ENCODE peak calls at places on chromosomes 12 and 14, in six cellular contexts. K, B, F, T, V and O are unnamed samples.
A peak's percentile ranks its signal among the peaks of the same experiment; 100 is the strongest.

GRCh38 chr14:31945074-31945613 is 132.0 kb upstream of the ARHGAP5 start:
- DNase-seq in B (peak; percentile 71), F (no peak), T (no peak), K (no peak), V (no peak), O (no peak)

GRCh38 chr12:4562034-4562657 is at the start of gene DYRK4:
- DNase-seq in T (peak; percentile 98), K (no peak), V (no peak), F (peak; percentile 56), B (peak; percentile 64), O (no peak)

GRCh38 chr14:55221186-55221585 is 29.8 kb upstream of the DLGAP5 start:
- DNase-seq in V (peak; percentile 50), B (no peak), T (no peak), F (no peak), K (peak; percentile 12), O (no peak)

GRCh38 chr12:78764913-78765312 is 99.7 kb upstream of the SYT1 start:
- DNase-seq in K (no peak), F (no peak), T (no peak), B (no peak), V (no peak), O (no peak)

GRCh38 chr14:49971156-49972141 is 78.6 kb downstream of the ARF6 start:
- DNase-seq in V (no peak), F (no peak), B (peak; percentile 88), K (no peak), T (no peak), O (no peak)

GRCh38 chr14:89185919-89186849 is 230.8 kb downstream of the FOXN3 start:
- DNase-seq in T (no peak), K (peak; percentile 5), V (peak; percentile 91), B (no peak), F (no peak), O (no peak)

GRCh38 chr14:29955087-29955486 is 27.4 kb upstream of the PRKD1 start:
- DNase-seq in F (no peak), T (no peak), K (no peak), B (no peak), V (no peak), O (no peak)

GRCh38 chr12:3224530-3224903 is 147.3 kb downstream of the TSPAN9 start:
- DNase-seq in T (no peak), K (no peak), F (no peak), V (no peak), B (no peak), O (no peak)

GRCh38 chr12:1949771-1950470 is 31.5 kb upstream of the CACNA2D4 start:
- DNase-seq in B (no peak), V (peak; percentile 58), F (no peak), K (no peak), T (peak; percentile 31), O (no peak)

GRCh38 chr12:42180990-42181611 is 36.4 kb upstream of the GXYLT1 start:
- DNase-seq in K (no peak), B (no peak), T (no peak), V (no peak), F (no peak), O (no peak)